ENCODE peak calls at places on chromosomes 1 and 21, in six cellular contexts. One of them, this sample, is unnamed.

GRCh38 chr21:24045775-24046215 is 1561.5 kb downstream of the MRPL39 start:
- DNase-seq in Caco-2: peak
- DNase-seq in amygdala: peak
- DNase-seq in CD8-positive, alpha-beta T cell: peak
- DNase-seq in stimulated activated CD4-positive, alpha-beta T cell treated with anti-CD3 and anti-CD28 coated beads, Interleukin-4, amount 100 ng/mL, for 24 hours: peak
- DNase-seq in occipital lobe: peak
- DNase-seq in this sample: peak

GRCh38 chr1:218699411-218699810 is 354.3 kb downstream of the TGFB2 start:
- DNase-seq in Caco-2: no peak
- DNase-seq in amygdala: no peak
- DNase-seq in CD8-positive, alpha-beta T cell: no peak
- DNase-seq in stimulated activated CD4-positive, alpha-beta T cell treated with anti-CD3 and anti-CD28 coated beads, Interleukin-4, amount 100 ng/mL, for 24 hours: no peak
- DNase-seq in occipital lobe: no peak
- DNase-seq in this sample: no peak

GRCh38 chr1:107953551-107953950 is 11.4 kb downstream of the VAV3 start:
- DNase-seq in Caco-2: no peak
- DNase-seq in amygdala: no peak
- DNase-seq in CD8-positive, alpha-beta T cell: no peak
- DNase-seq in stimulated activated CD4-positive, alpha-beta T cell treated with anti-CD3 and anti-CD28 coated beads, Interleukin-4, amount 100 ng/mL, for 24 hours: no peak
- DNase-seq in occipital lobe: no peak
- DNase-seq in this sample: no peak

GRCh38 chr1:27527857-27528700 is 38.1 kb upstream of the WASF2 start:
- DNase-seq in Caco-2: peak
- DNase-seq in amygdala: peak
- DNase-seq in CD8-positive, alpha-beta T cell: peak
- DNase-seq in stimulated activated CD4-positive, alpha-beta T cell treated with anti-CD3 and anti-CD28 coated beads, Interleukin-4, amount 100 ng/mL, for 24 hours: peak
- DNase-seq in occipital lobe: peak
- DNase-seq in this sample: peak

GRCh38 chr1:210340311-210340710 is 11.6 kb downstream of the HHAT start:
- DNase-seq in Caco-2: no peak
- DNase-seq in amygdala: no peak
- DNase-seq in CD8-positive, alpha-beta T cell: no peak
- DNase-seq in stimulated activated CD4-positive, alpha-beta T cell treated with anti-CD3 and anti-CD28 coated beads, Interleukin-4, amount 100 ng/mL, for 24 hours: no peak
- DNase-seq in occipital lobe: no peak
- DNase-seq in this sample: no peak

GRCh38 chr1:42765832-42766722 is 751 bp downstream of the P3H1 start:
- DNase-seq in Caco-2: no peak
- DNase-seq in amygdala: no peak
- DNase-seq in CD8-positive, alpha-beta T cell: no peak
- DNase-seq in stimulated activated CD4-positive, alpha-beta T cell treated with anti-CD3 and anti-CD28 coated beads, Interleukin-4, amount 100 ng/mL, for 24 hours: peak
- DNase-seq in occipital lobe: peak
- DNase-seq in this sample: no peak

GRCh38 chr1:38243106-38243505 is 196.5 kb upstream of the POU3F1 start:
- DNase-seq in Caco-2: peak
- DNase-seq in amygdala: no peak
- DNase-seq in CD8-positive, alpha-beta T cell: no peak
- DNase-seq in stimulated activated CD4-positive, alpha-beta T cell treated with anti-CD3 and anti-CD28 coated beads, Interleukin-4, amount 100 ng/mL, for 24 hours: no peak
- DNase-seq in occipital lobe: no peak
- DNase-seq in this sample: no peak

GRCh38 chr21:22795091-22795490 is 1796.9 kb downstream of the NCAM2 start:
- DNase-seq in Caco-2: no peak
- DNase-seq in amygdala: no peak
- DNase-seq in CD8-positive, alpha-beta T cell: no peak
- DNase-seq in stimulated activated CD4-positive, alpha-beta T cell treated with anti-CD3 and anti-CD28 coated beads, Interleukin-4, amount 100 ng/mL, for 24 hours: no peak
- DNase-seq in occipital lobe: no peak
- DNase-seq in this sample: no peak

GRCh38 chr1:145963218-145964019 is 956 bp downstream of the ANKRD34A start:
- DNase-seq in Caco-2: no peak
- DNase-seq in amygdala: no peak
- DNase-seq in CD8-positive, alpha-beta T cell: peak
- DNase-seq in stimulated activated CD4-positive, alpha-beta T cell treated with anti-CD3 and anti-CD28 coated beads, Interleukin-4, amount 100 ng/mL, for 24 hours: no peak
- DNase-seq in occipital lobe: no peak
- DNase-seq in this sample: no peak

GRCh38 chr1:19163261-19163660 is 46.8 kb downstream of the UBR4 start:
- DNase-seq in Caco-2: no peak
- DNase-seq in amygdala: no peak
- DNase-seq in CD8-positive, alpha-beta T cell: no peak
- DNase-seq in stimulated activated CD4-positive, alpha-beta T cell treated with anti-CD3 and anti-CD28 coated beads, Interleukin-4, amount 100 ng/mL, for 24 hours: no peak
- DNase-seq in occipital lobe: no peak
- DNase-seq in this sample: no peak

GRCh38 chr1:151968058-151968457 is 25.6 kb downstream of the S100A10 start:
- DNase-seq in Caco-2: peak
- DNase-seq in amygdala: no peak
- DNase-seq in CD8-positive, alpha-beta T cell: peak
- DNase-seq in stimulated activated CD4-positive, alpha-beta T cell treated with anti-CD3 and anti-CD28 coated beads, Interleukin-4, amount 100 ng/mL, for 24 hours: peak
- DNase-seq in occipital lobe: no peak
- DNase-seq in this sample: no peak

GRCh38 chr1:2173546-2174347 is 20.8 kb downstream of the FAAP20 start:
- DNase-seq in Caco-2: no peak
- DNase-seq in amygdala: no peak
- DNase-seq in CD8-positive, alpha-beta T cell: no peak
- DNase-seq in stimulated activated CD4-positive, alpha-beta T cell treated with anti-CD3 and anti-CD28 coated beads, Interleukin-4, amount 100 ng/mL, for 24 hours: no peak
- DNase-seq in occipital lobe: no peak
- DNase-seq in this sample: no peak

GRCh38 chr1:26190373-26190987 is at the start of gene CATSPER4:
- DNase-seq in Caco-2: peak
- DNase-seq in amygdala: no peak
- DNase-seq in CD8-positive, alpha-beta T cell: no peak
- DNase-seq in stimulated activated CD4-positive, alpha-beta T cell treated with anti-CD3 and anti-CD28 coated beads, Interleukin-4, amount 100 ng/mL, for 24 hours: no peak
- DNase-seq in occipital lobe: no peak
- DNase-seq in this sample: no peak

GRCh38 chr1:24693827-24694379 is 50.8 kb downstream of the SRRM1 start:
- DNase-seq in Caco-2: no peak
- DNase-seq in amygdala: no peak
- DNase-seq in CD8-positive, alpha-beta T cell: no peak
- DNase-seq in stimulated activated CD4-positive, alpha-beta T cell treated with anti-CD3 and anti-CD28 coated beads, Interleukin-4, amount 100 ng/mL, for 24 hours: no peak
- DNase-seq in occipital lobe: no peak
- DNase-seq in this sample: no peak